ENCODE peak calls at places on chromosomes 2 and 18, in ten cellular contexts. A, M, X, Q, N, G, S, C, U and F are unnamed samples.

GRCh38 chr18:77061946-77062517 is 70.6 kb downstream of the MBP start:
- DNase-seq in A (no peak), M (peak; percentile 54), X (no peak), Q (no peak), N (peak; percentile 66), G (no peak), S (no peak), C (no peak), U (no peak), F (no peak)

GRCh38 chr2:233053928-233054774 is 6.0 kb upstream of the INPP5D start:
- DNase-seq in A (peak; percentile 23), M (peak; percentile 74), X (peak; percentile 37), Q (peak; percentile 77), N (peak; percentile 60), G (peak; percentile 60), S (peak; percentile 74), C (no peak), U (peak; percentile 36), F (peak; percentile 73)

GRCh38 chr2:53087282-53087882 is 680.2 kb upstream of the CHAC2 start:
- DNase-seq in A (peak; percentile 80), M (no peak), X (no peak), Q (no peak), N (no peak), G (no peak), S (no peak), C (no peak), U (no peak), F (no peak)

GRCh38 chr2:231795525-231796327 is 9.5 kb downstream of the COPS7B start:
- DNase-seq in A (peak; percentile 75), M (no peak), X (peak; percentile 63), Q (peak; percentile 85), N (no peak), G (peak; percentile 90), S (peak; percentile 90), C (no peak), U (peak; percentile 64), F (peak; percentile 83)

GRCh38 chr2:238638982-238639341 is 208.9 kb upstream of the TWIST2 start:
- DNase-seq in A (no peak), M (no peak), X (no peak), Q (no peak), N (no peak), G (no peak), S (no peak), C (no peak), U (no peak), F (no peak)

GRCh38 chr18:63314991-63315662 is 4.4 kb downstream of the BCL2 start:
- DNase-seq in A (no peak), M (no peak), X (no peak), Q (no peak), N (no peak), G (no peak), S (no peak), C (no peak), U (no peak), F (no peak)

GRCh38 chr2:8447610-8448221 is 234.1 kb upstream of the ID2 start:
- DNase-seq in A (peak; percentile 63), M (no peak), X (peak; percentile 37), Q (no peak), N (no peak), G (no peak), S (no peak), C (no peak), U (no peak), F (no peak)

GRCh38 chr18:79624356-79624961 is 55.1 kb upstream of the CTDP1 start:
- DNase-seq in A (no peak), M (peak; percentile 37), X (no peak), Q (no peak), N (no peak), G (no peak), S (no peak), C (no peak), U (no peak), F (peak; percentile 2)

GRCh38 chr2:221429741-221430491 is 142.2 kb downstream of the EPHA4 start:
- DNase-seq in A (peak; percentile 52), M (no peak), X (peak; percentile 8), Q (peak; percentile 43), N (no peak), G (no peak), S (no peak), C (no peak), U (peak; percentile 79), F (peak; percentile 50)

GRCh38 chr2:54638774-54639187 is 84.7 kb upstream of the EML6 start:
- DNase-seq in A (peak; percentile 29), M (no peak), X (no peak), Q (no peak), N (no peak), G (no peak), S (no peak), C (no peak), U (no peak), F (no peak)

GRCh38 chr18:48468151-48468550 is 59.0 kb upstream of the ZBTB7C start:
- DNase-seq in A (no peak), M (no peak), X (peak; percentile 86), Q (no peak), N (no peak), G (no peak), S (no peak), C (no peak), U (no peak), F (no peak)

GRCh38 chr2:191657977-191658376 is 20.0 kb upstream of the NABP1 start:
- DNase-seq in A (peak; percentile 78), M (no peak), X (peak; percentile 53), Q (no peak), N (no peak), G (no peak), S (no peak), C (no peak), U (no peak), F (no peak)

GRCh38 chr18:9708882-9709877 is 1.1 kb downstream of the RAB31 start:
- DNase-seq in A (no peak), M (no peak), X (peak; percentile 46), Q (no peak), N (no peak), G (no peak), S (peak; percentile 27), C (no peak), U (no peak), F (no peak)

GRCh38 chr2:240480834-240481623 is 45.6 kb downstream of the GPC1 start:
- DNase-seq in A (no peak), M (no peak), X (no peak), Q (peak; percentile 20), N (no peak), G (no peak), S (peak; percentile 12), C (no peak), U (peak; percentile 3), F (no peak)

GRCh38 chr2:12428324-12428723 is 288.4 kb upstream of the TRIB2 start:
- DNase-seq in A (peak; percentile 53), M (no peak), X (peak; percentile 57), Q (no peak), N (no peak), G (no peak), S (no peak), C (no peak), U (no peak), F (no peak)

GRCh38 chr2:165428996-165429395 is 40.5 kb upstream of the CSRNP3 start:
- DNase-seq in A (no peak), M (no peak), X (no peak), Q (no peak), N (no peak), G (no peak), S (no peak), C (no peak), U (no peak), F (no peak)

DNA sequence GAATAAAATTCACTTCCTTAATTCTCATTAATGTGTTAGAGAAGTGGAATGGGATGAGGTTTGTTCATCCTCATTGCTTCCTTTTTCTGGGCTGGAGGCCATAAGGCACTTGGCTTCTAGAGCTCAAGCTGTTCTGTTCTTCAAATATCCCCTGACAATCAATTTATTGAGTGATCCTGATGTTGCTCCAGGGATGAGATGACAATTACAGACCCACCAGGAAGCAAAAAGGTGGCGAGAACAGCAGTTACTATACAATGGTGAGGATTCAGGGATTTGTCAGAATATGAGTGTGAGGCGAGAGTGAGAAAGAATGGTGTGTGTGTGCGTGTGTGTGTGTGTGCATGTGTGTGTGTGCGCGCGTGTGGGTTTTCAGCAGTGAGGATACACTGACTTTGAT is 557.7 kb upstream of the FANCL start:
- DNase-seq in A (no peak), M (no peak), X (no peak), Q (no peak), N (no peak), G (no peak), S (no peak), C (no peak), U (no peak), F (no peak)
- H3K27ac ChIP-seq in A (no peak overlapping the region), M (no peak overlapping the region), X (no peak overlapping the region), Q (no peak overlapping the region), N (no peak overlapping the region), G (no peak overlapping the region), S (no peak overlapping the region), C (no peak overlapping the region), U (no peak overlapping the region), F (no peak overlapping the region)

GRCh38 chr2:108619916-108620620 is 85.8 kb downstream of the LIMS1 start:
- DNase-seq in A (no peak), M (no peak), X (no peak), Q (no peak), N (no peak), G (no peak), S (no peak), C (no peak), U (no peak), F (no peak)
- H3K4me3 ChIP-seq in A (no peak overlapping the region), M (peak overlapping the region; percentile 71), X (no peak overlapping the region), Q (no peak overlapping the region), N (no peak overlapping the region), G (no peak overlapping the region), S (no peak overlapping the region), C (peak overlapping the region; percentile 40), U (no peak overlapping the region), F (no peak overlapping the region)

GRCh38 chr2:236444187-236444586 is 125.4 kb upstream of the ACKR3 start:
- DNase-seq in A (no peak), M (no peak), X (no peak), Q (no peak), N (no peak), G (no peak), S (no peak), C (no peak), U (no peak), F (no peak)
- H3K27ac ChIP-seq in A (no peak overlapping the region), M (no peak overlapping the region), X (no peak overlapping the region), Q (no peak overlapping the region), N (no peak overlapping the region), G (no peak overlapping the region), S (no peak overlapping the region), C (no peak overlapping the region), U (no peak overlapping the region), F (no peak overlapping the region)

GRCh38 chr2:234679766-234680687 is 183.1 kb upstream of the ARL4C start:
- DNase-seq in A (peak; percentile 99), M (no peak), X (peak; percentile 94), Q (peak; percentile 55), N (peak; percentile 70), G (no peak), S (no peak), C (peak; percentile 58), U (no peak), F (peak; percentile 32)
- H3K4me3 ChIP-seq in A (peak overlapping the region; percentile 5), M (no peak overlapping the region), X (no peak overlapping the region), Q (no peak overlapping the region), N (no peak overlapping the region), G (no peak overlapping the region), S (no peak overlapping the region), C (peak overlapping the region; percentile 6), U (no peak overlapping the region), F (no peak overlapping the region)

GRCh38 chr2:105584437-105585010 is 160.2 kb upstream of the NCK2 start:
- DNase-seq in A (no peak), M (no peak), X (no peak), Q (no peak), N (no peak), G (peak; percentile 45), S (no peak), C (no peak), U (no peak), F (no peak)
- H3K27ac ChIP-seq in A (no peak overlapping the region), M (no peak overlapping the region), X (no peak overlapping the region), Q (peak overlapping the region; percentile 30), N (no peak overlapping the region), G (no peak overlapping the region), S (peak overlapping the region; percentile 53), C (no peak overlapping the region), U (no peak overlapping the region), F (peak overlapping the region; percentile 79)